ENCODE peak calls at places on chromosome 1, in nine cellular contexts. E is activated CD8-positive, alpha-beta memory T cell treated with anti-CD3 and anti-CD28 coated beads, Interleukin-2, amount 10 ng/mL, durations not matched to agents 7 days and 5 days; P is AG04449; Y is DMS 273 treated with DMSO at 0.1 percent for 48 hours; J is stimulated activated CD4-positive, alpha-beta T cell treated with anti-CD3 and anti-CD28 coated beads, Interleukin-15, amount 100 ng/mL, for 24 hours; R is activated CD4-positive, alpha-beta T cell treated with anti-CD3 and anti-CD28 coated beads for 4 hours; T is stimulated activated CD8-positive, alpha-beta memory T cell treated with anti-CD3 and anti-CD28 coated beads, Interleukin-4, amount 100 ng/mL, for 24 hours; L is left colon; V is Peyer's patch. M is an unnamed sample.

GRCh38 chr1:5514519-5515183 is 477.6 kb downstream of the NPHP4 start:
- DNase-seq in J (peak; percentile 80), R (peak; percentile 50), V (peak; percentile 40), Y (no peak), E (peak; percentile 73), L (peak; percentile 77), P (no peak), T (peak; percentile 67), M (peak; percentile 92)

GRCh38 chr1:24910751-24911650 is 19.1 kb downstream of the RUNX3 start:
- DNase-seq in E (peak; percentile 95), L (peak; percentile 47), P (no peak), R (peak; percentile 66), J (peak; percentile 60), Y (no peak), V (peak; percentile 61), T (peak; percentile 78), M (peak; percentile 91)

GRCh38 chr1:75062111-75062510 is 72.1 kb upstream of the LHX8 start:
- DNase-seq in P (no peak), T (no peak), V (no peak), Y (no peak), L (no peak), J (no peak), R (no peak), E (no peak), M (no peak)

GRCh38 chr1:119285482-119285881 is 83.1 kb upstream of the HAO2 start:
- DNase-seq in Y (no peak), E (no peak), V (no peak), P (peak; percentile 47), T (no peak), R (no peak), L (no peak), J (no peak), M (no peak)

GRCh38 chr1:168960595-168960994 is 145.9 kb upstream of the ATP1B1 start:
- DNase-seq in E (no peak), Y (no peak), J (no peak), P (no peak), T (no peak), V (no peak), L (no peak), R (no peak), M (no peak)

GRCh38 chr1:31701137-31701736 is 2.6 kb downstream of the COL16A1 start:
- DNase-seq in Y (no peak), R (peak; percentile 41), T (peak; percentile 25), E (peak; percentile 50), P (peak; percentile 76), L (peak; percentile 75), V (peak; percentile 58), J (peak; percentile 53), M (no peak)

GRCh38 chr1:59986736-59987310 is 60.2 kb upstream of the CYP2J2 start:
- DNase-seq in V (no peak), L (no peak), Y (no peak), R (no peak), T (no peak), J (no peak), E (no peak), P (no peak), M (no peak)

GRCh38 chr1:212853658-212854057 is 4.4 kb upstream of the FLVCR1 start:
- DNase-seq in Y (no peak), L (peak; percentile 78), R (no peak), P (no peak), E (no peak), J (no peak), V (no peak), T (no peak), M (no peak)

GRCh38 chr1:236922190-236922589 is 82.1 kb downstream of the MT1HL1 start:
- DNase-seq in T (no peak), Y (no peak), V (no peak), L (no peak), P (no peak), E (no peak), J (no peak), R (no peak), M (no peak)

GRCh38 chr1:60906039-60906438 is 176.3 kb upstream of the NFIA start:
- DNase-seq in V (no peak), L (no peak), Y (no peak), R (no peak), T (no peak), J (no peak), E (no peak), P (no peak), M (no peak)

GRCh38 chr1:86380257-86380861 is 15.8 kb downstream of the ODF2L start:
- DNase-seq in R (no peak), L (no peak), V (no peak), E (no peak), Y (peak; percentile 29), J (no peak), P (peak; percentile 45), T (no peak), M (no peak)

GRCh38 chr1:12722626-12723025 is 6.7 kb downstream of the AADACL3 start:
- DNase-seq in R (no peak), J (no peak), Y (no peak), V (no peak), P (no peak), T (no peak), L (no peak), E (no peak), M (no peak)

GRCh38 chr1:203480525-203481084 is 5.0 kb downstream of the PRELP start:
- DNase-seq in J (peak; percentile 65), P (peak; percentile 88), L (peak; percentile 85), V (peak; percentile 24), R (peak; percentile 25), E (peak; percentile 68), Y (peak; percentile 37), T (peak; percentile 24), M (peak; percentile 76)

GRCh38 chr1:151615711-151616504 is 4.1 kb downstream of the SNX27 start:
- DNase-seq in R (no peak), V (no peak), J (no peak), P (no peak), T (no peak), Y (no peak), E (no peak), L (no peak), M (no peak)

GRCh38 chr1:44119525-44119924 is 904 bp downstream of the KLF17 start:
- DNase-seq in V (no peak), P (no peak), Y (no peak), T (no peak), L (no peak), E (no peak), R (no peak), J (no peak), M (no peak)

GRCh38 chr1:29383972-29384371 is 147.7 kb downstream of the PTPRU start:
- DNase-seq in J (no peak), V (no peak), R (no peak), Y (no peak), P (no peak), L (no peak), E (peak; percentile 22), T (no peak), M (no peak)

GRCh38 chr1:33206340-33206739 is 24.5 kb upstream of the TRIM62 start:
- DNase-seq in E (no peak), P (no peak), V (no peak), Y (no peak), L (no peak), T (no peak), R (no peak), J (no peak), M (no peak)

GRCh38 chr1:41390171-41390570 is 28.9 kb downstream of the FOXO6 start:
- DNase-seq in V (no peak), E (no peak), R (no peak), Y (peak; percentile 100), J (no peak), P (no peak), L (no peak), T (no peak), M (no peak)

GRCh38 chr1:161735837-161736236 is 13.7 kb upstream of the DUSP12 start:
- DNase-seq in P (no peak), L (no peak), R (no peak), J (no peak), V (no peak), Y (no peak), E (no peak), T (no peak), M (no peak)

GRCh38 chr1:110393691-110394564 is 3.1 kb upstream of the SLC16A4 start:
- DNase-seq in P (peak; percentile 67), E (no peak), L (no peak), J (no peak), Y (no peak), V (no peak), R (no peak), T (no peak), M (no peak)

GRCh38 chr1:53361541-53361961 is 33.7 kb upstream of the LRP8 start:
- DNase-seq in E (no peak), V (no peak), P (no peak), L (no peak), T (no peak), R (no peak), Y (no peak), J (no peak), M (peak; percentile 35)

GRCh38 chr1:35691571-35692220 is 27.0 kb downstream of the C1orf216 start:
- DNase-seq in E (no peak), Y (no peak), T (no peak), V (no peak), R (no peak), L (no peak), P (no peak), J (no peak), M (no peak)

GRCh38 chr1:60765204-60765603 is 317.2 kb upstream of the NFIA start:
- DNase-seq in R (no peak), V (no peak), J (peak; percentile 3), L (peak; percentile 10), P (no peak), Y (no peak), E (no peak), T (no peak), M (no peak)

GRCh38 chr1:29121951-29122661 is 1.6 kb downstream of the TMEM200B start:
- DNase-seq in V (no peak), P (no peak), R (no peak), T (no peak), E (no peak), L (peak; percentile 32), Y (no peak), J (peak; percentile 37), M (no peak)

GRCh38 chr1:24027838-24028468 is 47.8 kb upstream of the SRSF10 start:
- DNase-seq in Y (no peak), E (no peak), L (no peak), J (no peak), V (no peak), R (no peak), T (no peak), P (no peak), M (no peak)

GRCh38 chr1:180901221-180901990 is 11.3 kb upstream of the KIAA1614 start:
- DNase-seq in E (no peak), J (no peak), P (no peak), Y (no peak), L (no peak), T (no peak), R (no peak), V (no peak), M (no peak)

GRCh38 chr1:229420765-229421164 is 13.1 kb downstream of the ACTA1 start:
- DNase-seq in P (no peak), E (no peak), L (no peak), Y (peak; percentile 49), R (no peak), V (no peak), J (no peak), T (no peak), M (no peak)

GRCh38 chr1:184890539-184890973 is 83.8 kb downstream of the NIBAN1 start:
- DNase-seq in E (peak; percentile 67), R (peak; percentile 32), V (no peak), L (no peak), T (no peak), Y (no peak), P (no peak), J (peak; percentile 37), M (no peak)

M was measured in spleen.